ENCODE peak calls at places on chromosomes 3 and 15, in six cellular contexts. Q, W, I, G, H and L are unnamed samples.

GRCh38 chr15:39110336-39110735 is 470.5 kb upstream of the THBS1 start:
- DNase-seq in Q (peak; percentile 82), W (peak; percentile 66), I (no peak), G (no peak), H (no peak), L (no peak)

GRCh38 chr3:51937014-51937413 is 4.7 kb downstream of the RRP9 start:
- DNase-seq in Q (no peak), W (peak; percentile 36), I (no peak), G (no peak), H (no peak), L (no peak)

GRCh38 chr3:24545917-24546316 is 51.3 kb upstream of the THRB start:
- DNase-seq in Q (peak; percentile 60), W (no peak), I (no peak), G (peak; percentile 38), H (peak; percentile 38), L (peak; percentile 60)

GRCh38 chr3:195893121-195893449 is 15.3 kb downstream of the TNK2 start:
- DNase-seq in Q (no peak), W (no peak), I (no peak), G (no peak), H (no peak), L (no peak)

GRCh38 chr3:13296662-13297061 is 123.5 kb downstream of the NUP210 start:
- DNase-seq in Q (no peak), W (no peak), I (no peak), G (no peak), H (no peak), L (no peak)

GRCh38 chr3:142586803-142587406 is 8.4 kb upstream of the ATR start:
- DNase-seq in Q (peak; percentile 85), W (peak; percentile 73), I (no peak), G (no peak), H (peak; percentile 82), L (peak; percentile 94)

GRCh38 chr3:50627407-50628051 is 10.6 kb downstream of the MAPKAPK3 start:
- DNase-seq in Q (peak; percentile 35), W (peak; percentile 69), I (no peak), G (peak; percentile 90), H (no peak), L (peak; percentile 61)

GRCh38 chr3:72974956-72975355 is 21.7 kb upstream of the PPP4R2 start:
- DNase-seq in Q (no peak), W (no peak), I (no peak), G (no peak), H (no peak), L (no peak)

GRCh38 chr3:9808345-9809037 is 1.6 kb upstream of the TTLL3 start:
- DNase-seq in Q (peak; percentile 18), W (peak; percentile 43), I (no peak), G (no peak), H (peak; percentile 47), L (peak; percentile 53)

GRCh38 chr3:46065294-46065705 is 38.0 kb upstream of the XCR1 start:
- DNase-seq in Q (no peak), W (peak; percentile 8), I (no peak), G (no peak), H (peak; percentile 65), L (no peak)

GRCh38 chr15:95760508-95760907 is 570.0 kb upstream of the NR2F2 start:
- DNase-seq in Q (peak; percentile 29), W (no peak), I (no peak), G (no peak), H (no peak), L (no peak)

GRCh38 chr15:65653781-65654521 is 32.2 kb downstream of the SLC24A1 start:
- DNase-seq in Q (peak; percentile 56), W (peak; percentile 67), I (no peak), G (no peak), H (no peak), L (peak; percentile 30)

GRCh38 chr3:174355505-174355904 is 503.6 kb upstream of the NAALADL2 start:
- DNase-seq in Q (peak; percentile 42), W (peak; percentile 28), I (no peak), G (no peak), H (peak; percentile 6), L (no peak)

GRCh38 chr3:38636464-38636863 is 13.0 kb downstream of the SCN5A start:
- DNase-seq in Q (no peak), W (no peak), I (no peak), G (no peak), H (no peak), L (no peak)

DNA sequence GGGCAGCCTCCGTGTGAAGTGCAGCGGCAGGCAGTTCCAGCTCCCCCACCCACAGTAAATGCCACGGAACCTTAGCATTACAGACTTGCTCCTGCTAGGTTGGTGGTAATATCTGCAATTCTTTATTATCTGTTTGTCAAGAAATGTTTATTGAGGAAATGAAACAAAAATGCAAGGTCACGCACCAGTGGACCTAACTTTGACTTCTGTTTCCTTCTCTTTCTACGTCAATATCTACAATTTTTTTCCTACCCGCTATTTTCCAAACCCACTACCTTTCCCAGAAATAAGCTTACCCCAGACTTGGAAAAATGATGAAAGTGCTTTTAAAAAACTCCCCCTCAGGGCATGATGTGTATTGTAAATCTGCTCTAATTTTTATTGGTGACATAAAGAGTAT is 18.9 kb downstream of the ILDR1 start:
- DNase-seq in Q (no peak), W (no peak), I (no peak), G (no peak), H (no peak), L (no peak)
- H3K4me3 ChIP-seq in Q (no peak overlapping the region), W (no peak overlapping the region), I (no peak overlapping the region), G (no peak overlapping the region), H (no peak overlapping the region), L (no peak overlapping the region)

DNA sequence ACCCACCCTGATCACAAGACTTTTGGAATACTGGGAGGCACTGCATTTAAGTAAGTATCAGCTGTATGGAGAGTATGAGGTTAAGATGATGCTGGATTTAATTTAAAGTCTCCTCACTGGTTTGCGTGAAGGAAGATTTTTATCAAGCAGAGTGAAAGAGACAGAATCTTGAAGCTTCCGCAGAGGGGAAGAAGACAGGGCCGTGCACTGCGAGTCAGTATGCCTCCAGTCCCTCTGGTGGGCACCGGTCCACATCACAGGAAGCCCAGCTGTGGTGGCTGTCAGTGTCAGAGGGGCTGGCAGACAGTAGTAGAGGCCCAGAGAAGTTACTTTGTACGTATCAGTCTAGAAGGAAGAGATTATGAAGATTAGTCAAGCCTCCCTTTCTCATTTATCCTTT is 379.0 kb upstream of the TPRG1 start:
- DNase-seq in Q (peak; percentile 56), W (peak; percentile 27), I (no peak), G (no peak), H (no peak), L (no peak)
- H3K4me1 ChIP-seq in Q (peaks cover under 1% of the 10 kb centered on the region), W (peaks cover 17% of the 10 kb centered on the region), I (no peaks in the 10 kb centered on the region), G (peaks cover 32% of the 10 kb centered on the region), H (no peaks in the 10 kb centered on the region), L (peaks cover 38% of the 10 kb centered on the region)

GRCh38 chr15:78065284-78065872 is 12.1 kb downstream of the TBC1D2B start:
- DNase-seq in Q (peak; percentile 99), W (peak; percentile 99), I (no peak), G (peak; percentile 81), H (peak; percentile 59), L (peak; percentile 98)
- H3K4me3 ChIP-seq in Q (no peak overlapping the region), W (peak overlapping the region; percentile 8), I (no peak overlapping the region), G (no peak overlapping the region), H (no peak overlapping the region), L (peak overlapping the region; percentile 69)

GRCh38 chr15:40329804-40330203 is 6.3 kb downstream of the INAFM2 start:
- DNase-seq in Q (peak; percentile 36), W (no peak), I (no peak), G (no peak), H (no peak), L (no peak)
- H3K4me1 ChIP-seq in Q (peaks cover 83% of the 10 kb centered on the region), W (peaks cover 55% of the 10 kb centered on the region), I (peaks cover 18% of the 10 kb centered on the region), G (peaks cover 98% of the 10 kb centered on the region), H (peaks cover 13% of the 10 kb centered on the region), L (peaks cover 63% of the 10 kb centered on the region)